ENCODE peak calls at places on chromosomes 1 and 21, in ten cellular contexts. A, H, Z, N, C, W, F, K, G and D are unnamed samples.

GRCh38 chr1:228064741-228065542 is 17.6 kb upstream of the ARF1 start:
- DNase-seq in A (no peak), H (no peak), Z (no peak), N (no peak), C (no peak), W (no peak), F (no peak), K (no peak), G (no peak), D (peak; percentile 40)

GRCh38 chr1:71135571-71135970 is 54.7 kb upstream of the ZRANB2 start:
- DNase-seq in A (no peak), H (no peak), Z (no peak), N (no peak), C (no peak), W (no peak), F (no peak), K (no peak), G (no peak), D (no peak)

GRCh38 chr1:230026139-230026538 is 40.9 kb upstream of the GALNT2 start:
- DNase-seq in A (no peak), H (no peak), Z (no peak), N (no peak), C (no peak), W (no peak), F (no peak), K (no peak), G (no peak), D (no peak)

GRCh38 chr1:156659672-156659993 is 17.6 kb downstream of the NES start:
- DNase-seq in A (no peak), H (no peak), Z (no peak), N (no peak), C (no peak), W (no peak), F (no peak), K (no peak), G (no peak), D (no peak)

GRCh38 chr1:33470495-33471012 is 1.9 kb upstream of the ZSCAN20 start:
- DNase-seq in A (peak; percentile 60), H (peak; percentile 55), Z (peak; percentile 90), N (peak; percentile 78), C (peak; percentile 89), W (peak; percentile 97), F (peak; percentile 45), K (peak; percentile 35), G (peak; percentile 81), D (peak; percentile 81)

GRCh38 chr1:163824006-163824405 is 502.3 kb downstream of the NUF2 start:
- DNase-seq in A (no peak), H (peak; percentile 88), Z (peak; percentile 75), N (peak; percentile 55), C (peak; percentile 87), W (no peak), F (no peak), K (no peak), G (no peak), D (peak; percentile 43)

GRCh38 chr1:248841702-248842395 is 3.8 kb downstream of the ZNF672 start:
- DNase-seq in A (no peak), H (no peak), Z (peak; percentile 60), N (no peak), C (peak; percentile 81), W (peak; percentile 44), F (peak; percentile 32), K (no peak), G (peak; percentile 83), D (no peak)

GRCh38 chr21:33948096-33948950 is 32.7 kb upstream of the ATP5PO start:
- DNase-seq in A (peak; percentile 75), H (no peak), Z (peak; percentile 43), N (no peak), C (peak; percentile 45), W (peak; percentile 93), F (peak; percentile 94), K (peak; percentile 69), G (peak; percentile 66), D (peak; percentile 75)

GRCh38 chr1:212012034-212012740 is 23.2 kb downstream of the INTS7 start:
- DNase-seq in A (peak; percentile 11), H (peak; percentile 20), Z (peak; percentile 65), N (peak; percentile 40), C (peak; percentile 76), W (peak; percentile 60), F (peak; percentile 39), K (peak; percentile 48), G (peak; percentile 86), D (peak; percentile 23)

GRCh38 chr21:43355925-43356289 is 71.0 kb downstream of the SIK1 start:
- DNase-seq in A (no peak), H (no peak), Z (no peak), N (no peak), C (no peak), W (no peak), F (no peak), K (no peak), G (peak; percentile 43), D (no peak)

GRCh38 chr1:1438531-1439381 is 3.3 kb downstream of the VWA1 start:
- DNase-seq in A (no peak), H (no peak), Z (no peak), N (no peak), C (no peak), W (no peak), F (no peak), K (no peak), G (no peak), D (no peak)

GRCh38 chr1:225446298-225446941 is 18.6 kb upstream of the LBR start:
- DNase-seq in A (no peak), H (no peak), Z (no peak), N (no peak), C (no peak), W (no peak), F (no peak), K (no peak), G (no peak), D (no peak)

GRCh38 chr1:104264506-104264905 is 514.8 kb downstream of the AMY1C start:
- DNase-seq in A (no peak), H (no peak), Z (no peak), N (no peak), C (no peak), W (no peak), F (no peak), K (no peak), G (no peak), D (no peak)

GRCh38 chr1:31548899-31549806 is 27.2 kb upstream of the TINAGL1 start:
- DNase-seq in A (peak; percentile 57), H (no peak), Z (peak; percentile 86), N (peak; percentile 71), C (peak; percentile 92), W (peak; percentile 87), F (peak; percentile 74), K (peak; percentile 89), G (peak; percentile 89), D (peak; percentile 91)

GRCh38 chr21:25331286-25331685 is 276.0 kb downstream of the MRPL39 start:
- DNase-seq in A (no peak), H (no peak), Z (no peak), N (no peak), C (peak; percentile 36), W (no peak), F (no peak), K (no peak), G (no peak), D (no peak)

GRCh38 chr1:36328713-36329112 is 5.3 kb upstream of the EVA1B start:
- DNase-seq in A (no peak), H (no peak), Z (no peak), N (no peak), C (peak; percentile 31), W (no peak), F (no peak), K (no peak), G (no peak), D (no peak)

GRCh38 chr1:119738100-119738720 is 26.5 kb downstream of the PHGDH start:
- DNase-seq in A (no peak), H (no peak), Z (no peak), N (no peak), C (no peak), W (no peak), F (no peak), K (no peak), G (no peak), D (no peak)